ENCODE peak calls at places on chromosomes 12 and 14, in ten cellular contexts. B is Jurkat, Clone E6-1; X is mucosa of descending colon; A is renal cortical epithelial cell; W is SW480; J is activated T-cell treated with anti-CD3 and anti-CD28 coated beads for 48 hours; Q is left lung; L is activated CD4-positive, alpha-beta T cell treated with anti-CD3 and anti-CD28 coated beads for 36 hours; U is EL; I is substantia nigra. O is an unnamed sample.

GRCh38 chr12:115223322-115223721 is 539.3 kb upstream of the TBX3 start:
- DNase-seq in B (no peak), Q (no peak), A (peak), W (no peak), J (no peak), U (peak), X (no peak), L (no peak), I (no peak), O (no peak)

GRCh38 chr14:100428727-100429126 is 105.6 kb downstream of the SLC25A47 start:
- DNase-seq in U (peak), L (peak), Q (no peak), B (no peak), I (no peak), W (no peak), X (no peak), A (no peak), J (no peak), O (no peak)

GRCh38 chr14:76015668-76016067 is 30.1 kb downstream of the IFT43 start:
- DNase-seq in B (peak), Q (no peak), W (no peak), L (no peak), U (no peak), J (no peak), I (no peak), A (no peak), X (no peak), O (no peak)

GRCh38 chr12:71719647-71720370 is 33.9 kb downstream of the TMEM19 start:
- DNase-seq in U (no peak), B (no peak), I (no peak), X (no peak), A (peak), L (no peak), W (no peak), Q (no peak), J (no peak), O (no peak)

GRCh38 chr14:49970474-49971147 is 77.7 kb downstream of the ARF6 start:
- DNase-seq in B (no peak), U (peak), W (no peak), L (peak), I (no peak), Q (no peak), A (no peak), X (peak), J (no peak), O (no peak)

GRCh38 chr12:39125580-39125979 is 220.2 kb upstream of the CPNE8 start:
- DNase-seq in U (no peak), W (no peak), A (peak), I (no peak), L (no peak), J (no peak), B (no peak), Q (no peak), X (no peak), O (no peak)

GRCh38 chr14:74347096-74347794 is 1.0 kb upstream of the VRTN start:
- DNase-seq in U (peak), W (no peak), J (no peak), B (no peak), Q (no peak), I (no peak), X (no peak), L (no peak), A (peak), O (no peak)

GRCh38 chr14:74871819-74872218 is 4.1 kb downstream of the PROX2 start:
- DNase-seq in L (no peak), J (no peak), A (no peak), Q (no peak), X (no peak), B (no peak), I (no peak), W (no peak), U (no peak), O (no peak)

GRCh38 chr12:122851820-122852219 is 16.6 kb downstream of the HIP1R start:
- DNase-seq in B (no peak), J (no peak), U (peak), Q (no peak), W (no peak), L (no peak), X (no peak), I (no peak), A (peak), O (no peak)

O was measured in anterior cingulate cortex.